ENCODE peak calls at places on chromosome 18, in four cellular contexts. One of them, this sample, is unnamed.

GRCh38 chr18:79121746-79122474 is 52.7 kb downstream of the ATP9B start:
- DNase-seq in fibroblast of the conjunctiva: no peak
- DNase-seq in mesothelial cell of epicardium: no peak
- DNase-seq in CD8-positive, alpha-beta memory T cell: no peak
- DNase-seq in this sample: no peak

GRCh38 chr18:75110846-75111415 is 98.0 kb downstream of the PTGR3 start:
- DNase-seq in CD8-positive, alpha-beta memory T cell: no peak
- DNase-seq in mesothelial cell of epicardium: no peak
- DNase-seq in fibroblast of the conjunctiva: no peak
- DNase-seq in this sample: no peak

GRCh38 chr18:60018801-60019462 is 119.1 kb downstream of the PMAIP1 start:
- DNase-seq in mesothelial cell of epicardium: no peak
- DNase-seq in CD8-positive, alpha-beta memory T cell: no peak
- DNase-seq in fibroblast of the conjunctiva: no peak
- DNase-seq in this sample: no peak

GRCh38 chr18:56235061-56235772 is 403.2 kb downstream of the TXNL1 start:
- DNase-seq in CD8-positive, alpha-beta memory T cell: no peak
- DNase-seq in fibroblast of the conjunctiva: no peak
- DNase-seq in mesothelial cell of epicardium: no peak
- DNase-seq in this sample: no peak

GRCh38 chr18:3791258-3791657 is 341.3 kb downstream of the TGIF1 start:
- DNase-seq in mesothelial cell of epicardium: no peak
- DNase-seq in CD8-positive, alpha-beta memory T cell: no peak
- DNase-seq in fibroblast of the conjunctiva: no peak
- DNase-seq in this sample: no peak

GRCh38 chr18:50356036-50356945 is 18.6 kb upstream of the SKA1 start:
- DNase-seq in mesothelial cell of epicardium: no peak
- DNase-seq in CD8-positive, alpha-beta memory T cell: no peak
- DNase-seq in fibroblast of the conjunctiva: no peak
- DNase-seq in this sample: no peak

GRCh38 chr18:48488388-48488850 is 50.4 kb upstream of the CTIF start:
- DNase-seq in fibroblast of the conjunctiva: peak
- DNase-seq in mesothelial cell of epicardium: peak
- DNase-seq in CD8-positive, alpha-beta memory T cell: no peak
- DNase-seq in this sample: no peak

GRCh38 chr18:79222790-79223189 is 153.6 kb downstream of the ATP9B start:
- DNase-seq in fibroblast of the conjunctiva: no peak
- DNase-seq in mesothelial cell of epicardium: no peak
- DNase-seq in CD8-positive, alpha-beta memory T cell: no peak
- DNase-seq in this sample: no peak

GRCh38 chr18:46079336-46079735 is 7.3 kb upstream of the PSTPIP2 start:
- DNase-seq in mesothelial cell of epicardium: no peak
- DNase-seq in fibroblast of the conjunctiva: no peak
- DNase-seq in CD8-positive, alpha-beta memory T cell: no peak
- DNase-seq in this sample: no peak

GRCh38 chr18:49898421-49898820 is 85.1 kb upstream of the ACAA2 start:
- DNase-seq in mesothelial cell of epicardium: peak
- DNase-seq in CD8-positive, alpha-beta memory T cell: peak
- DNase-seq in fibroblast of the conjunctiva: peak
- DNase-seq in this sample: peak

GRCh38 chr18:30004977-30005376 is 1037.6 kb downstream of the DSC3 start:
- DNase-seq in fibroblast of the conjunctiva: no peak
- DNase-seq in mesothelial cell of epicardium: no peak
- DNase-seq in CD8-positive, alpha-beta memory T cell: no peak
- DNase-seq in this sample: no peak

GRCh38 chr18:74963820-74964446 is 245.0 kb downstream of the PTGR3 start:
- DNase-seq in mesothelial cell of epicardium: no peak
- DNase-seq in CD8-positive, alpha-beta memory T cell: no peak
- DNase-seq in fibroblast of the conjunctiva: peak
- DNase-seq in this sample: peak

GRCh38 chr18:22563098-22563707 is 145.5 kb upstream of the CTAGE1 start:
- DNase-seq in mesothelial cell of epicardium: no peak
- DNase-seq in CD8-positive, alpha-beta memory T cell: peak
- DNase-seq in fibroblast of the conjunctiva: peak
- DNase-seq in this sample: peak

GRCh38 chr18:13305326-13305725 is 86.8 kb downstream of the LDLRAD4 start:
- DNase-seq in CD8-positive, alpha-beta memory T cell: no peak
- DNase-seq in fibroblast of the conjunctiva: no peak
- DNase-seq in mesothelial cell of epicardium: no peak
- DNase-seq in this sample: no peak

GRCh38 chr18:22542400-22542835 is 124.7 kb upstream of the CTAGE1 start:
- DNase-seq in mesothelial cell of epicardium: no peak
- DNase-seq in CD8-positive, alpha-beta memory T cell: no peak
- DNase-seq in fibroblast of the conjunctiva: no peak
- DNase-seq in this sample: no peak

GRCh38 chr18:50832754-50833153 is 12.9 kb upstream of the MRO start:
- DNase-seq in fibroblast of the conjunctiva: no peak
- DNase-seq in CD8-positive, alpha-beta memory T cell: no peak
- DNase-seq in mesothelial cell of epicardium: no peak
- DNase-seq in this sample: no peak

GRCh38 chr18:6406075-6406909 is 8.4 kb downstream of the L3MBTL4 start:
- DNase-seq in CD8-positive, alpha-beta memory T cell: no peak
- DNase-seq in mesothelial cell of epicardium: no peak
- DNase-seq in fibroblast of the conjunctiva: peak
- DNase-seq in this sample: no peak

GRCh38 chr18:54923339-54923956 is 35.8 kb downstream of the CCDC68 start:
- DNase-seq in fibroblast of the conjunctiva: no peak
- DNase-seq in mesothelial cell of epicardium: no peak
- DNase-seq in CD8-positive, alpha-beta memory T cell: no peak
- DNase-seq in this sample: no peak

GRCh38 chr18:7116832-7117389 is 686 bp downstream of the LAMA1 start:
- DNase-seq in CD8-positive, alpha-beta memory T cell: no peak
- DNase-seq in fibroblast of the conjunctiva: no peak
- DNase-seq in mesothelial cell of epicardium: peak
- DNase-seq in this sample: peak

GRCh38 chr18:73597832-73598615 is 549.6 kb downstream of the FBXO15 start:
- DNase-seq in mesothelial cell of epicardium: no peak
- DNase-seq in fibroblast of the conjunctiva: no peak
- DNase-seq in CD8-positive, alpha-beta memory T cell: no peak
- DNase-seq in this sample: no peak

GRCh38 chr18:14930576-14930975 is 182.6 kb downstream of the ANKRD30B start:
- DNase-seq in mesothelial cell of epicardium: no peak
- DNase-seq in CD8-positive, alpha-beta memory T cell: no peak
- DNase-seq in fibroblast of the conjunctiva: no peak
- DNase-seq in this sample: no peak

GRCh38 chr18:8826514-8826913 is 121.2 kb downstream of the MTCL1 start:
- DNase-seq in CD8-positive, alpha-beta memory T cell: no peak
- DNase-seq in fibroblast of the conjunctiva: no peak
- DNase-seq in mesothelial cell of epicardium: no peak
- DNase-seq in this sample: no peak

GRCh38 chr18:43805646-43806194 is 528.4 kb upstream of the SYT4 start:
- DNase-seq in mesothelial cell of epicardium: no peak
- DNase-seq in fibroblast of the conjunctiva: peak
- DNase-seq in CD8-positive, alpha-beta memory T cell: no peak
- DNase-seq in this sample: peak